ENCODE peak calls at places on chromosomes 6 and 20, in nine cellular contexts. T is tibial nerve, G is uterus, O is breast epithelium, A is esophagus muscularis mucosa, V is thyroid gland, Y is lower leg skin, I is ovary, L is A549. P is an unnamed sample.

GRCh38 chr6:129646617-129647016 is 63.4 kb downstream of the ARHGAP18 start:
- DNase-seq in T (no peak), G (no peak), O (no peak), A (no peak), V (no peak), Y (no peak), I (no peak), L (no peak), P (no peak)

GRCh38 chr6:135906542-135906941 is 55.0 kb downstream of the PDE7B start:
- DNase-seq in T (no peak), G (no peak), O (no peak), A (no peak), V (no peak), Y (no peak), I (no peak), L (no peak), P (no peak)

GRCh38 chr6:166950443-166950821 is 5.9 kb downstream of the RNASET2 start:
- DNase-seq in T (no peak), G (no peak), O (no peak), A (no peak), V (no peak), Y (peak; percentile 76), I (no peak), L (no peak), P (no peak)

GRCh38 chr6:126380072-126380583 is 40.2 kb downstream of the CENPW start:
- DNase-seq in T (no peak), G (no peak), O (no peak), A (no peak), V (no peak), Y (no peak), I (no peak), L (no peak), P (no peak)

GRCh38 chr6:23728707-23729106 is 397.3 kb upstream of the NRSN1 start:
- DNase-seq in T (no peak), G (no peak), O (no peak), A (no peak), V (no peak), Y (no peak), I (no peak), L (no peak), P (no peak)

GRCh38 chr20:1879934-1880333 is 15.3 kb upstream of the SIRPA start:
- DNase-seq in T (no peak), G (no peak), O (no peak), A (no peak), V (no peak), Y (no peak), I (no peak), L (no peak), P (no peak)

GRCh38 chr6:10824297-10824696 is 14.0 kb downstream of the MAK start:
- DNase-seq in T (no peak), G (no peak), O (no peak), A (no peak), V (no peak), Y (no peak), I (no peak), L (no peak), P (no peak)

GRCh38 chr6:121780325-121781313 is 345.2 kb downstream of the GJA1 start:
- DNase-seq in T (peak; percentile 83), G (peak; percentile 80), O (peak; percentile 60), A (peak; percentile 94), V (peak; percentile 95), Y (peak; percentile 96), I (peak; percentile 79), L (peak; percentile 43), P (no peak)

GRCh38 chr6:11258260-11259237 is 26.1 kb upstream of the NEDD9 start:
- DNase-seq in T (no peak), G (no peak), O (no peak), A (no peak), V (peak; percentile 62), Y (no peak), I (no peak), L (no peak), P (no peak)

GRCh38 chr6:38391909-38392614 is 247.7 kb downstream of the BTBD9 start:
- DNase-seq in T (no peak), G (no peak), O (no peak), A (no peak), V (no peak), Y (no peak), I (no peak), L (no peak), P (no peak)

GRCh38 chr6:151400473-151400872 is 9.1 kb upstream of the ZBTB2 start:
- DNase-seq in T (no peak), G (no peak), O (no peak), A (no peak), V (no peak), Y (no peak), I (no peak), L (no peak), P (no peak)

GRCh38 chr20:4853787-4854295 is 132.1 kb downstream of the PRND start:
- DNase-seq in T (no peak), G (no peak), O (no peak), A (no peak), V (no peak), Y (peak; percentile 75), I (no peak), L (no peak), P (no peak)

GRCh38 chr6:56528412-56528841 is 114.3 kb downstream of the DST start:
- DNase-seq in T (no peak), G (no peak), O (no peak), A (no peak), V (no peak), Y (no peak), I (no peak), L (no peak), P (peak; percentile 58)

GRCh38 chr6:2505624-2506023 is 245.1 kb downstream of the MYLK4 start:
- DNase-seq in T (no peak), G (no peak), O (no peak), A (no peak), V (no peak), Y (no peak), I (no peak), L (peak; percentile 17), P (no peak)

GRCh38 chr20:58150772-58151171 is 77.7 kb downstream of the ANKRD60 start:
- DNase-seq in T (no peak), G (no peak), O (no peak), A (no peak), V (no peak), Y (no peak), I (peak; percentile 36), L (no peak), P (no peak)

DNA sequence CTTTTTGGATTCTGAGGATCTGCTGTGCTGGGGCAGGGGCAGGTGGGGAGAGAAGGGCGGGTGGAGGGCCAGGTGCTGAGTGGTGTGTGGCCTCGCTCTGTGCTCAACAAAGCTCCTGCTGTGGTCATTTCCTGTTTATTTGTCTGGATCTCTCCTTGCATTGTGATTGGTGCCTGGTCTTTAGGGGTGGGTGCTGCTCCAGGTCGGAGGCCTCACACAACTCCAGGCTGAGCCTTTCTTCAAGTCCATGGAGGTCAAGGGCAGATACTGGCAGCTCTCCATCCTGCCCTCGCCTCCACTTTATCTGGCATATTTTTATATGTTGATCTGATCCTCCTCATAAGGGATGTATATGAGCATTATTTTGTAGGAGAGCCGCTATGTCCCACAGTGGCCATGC is 36.2 kb downstream of the HLA-F start:
- DNase-seq in T (no peak), G (no peak), O (no peak), A (no peak), V (no peak), Y (no peak), I (no peak), L (no peak), P (no peak)
- TF ChIP-seq POLR2A in T (no peak), G (no peak), O (no peak), A (no peak), V (no peak), Y (no peak), I (no peak), L (no peak), P (no peak)

GRCh38 chr20:45814314-45814713 is 1.9 kb downstream of the UBE2C start:
- DNase-seq in T (no peak), G (no peak), O (no peak), A (no peak), V (no peak), Y (no peak), I (no peak), L (no peak), P (no peak)
- TF ChIP-seq POLR2A in T (no peak), G (no peak), O (no peak), A (no peak), V (no peak), Y (no peak), I (no peak), L (no peak), P (no peak)

DNA sequence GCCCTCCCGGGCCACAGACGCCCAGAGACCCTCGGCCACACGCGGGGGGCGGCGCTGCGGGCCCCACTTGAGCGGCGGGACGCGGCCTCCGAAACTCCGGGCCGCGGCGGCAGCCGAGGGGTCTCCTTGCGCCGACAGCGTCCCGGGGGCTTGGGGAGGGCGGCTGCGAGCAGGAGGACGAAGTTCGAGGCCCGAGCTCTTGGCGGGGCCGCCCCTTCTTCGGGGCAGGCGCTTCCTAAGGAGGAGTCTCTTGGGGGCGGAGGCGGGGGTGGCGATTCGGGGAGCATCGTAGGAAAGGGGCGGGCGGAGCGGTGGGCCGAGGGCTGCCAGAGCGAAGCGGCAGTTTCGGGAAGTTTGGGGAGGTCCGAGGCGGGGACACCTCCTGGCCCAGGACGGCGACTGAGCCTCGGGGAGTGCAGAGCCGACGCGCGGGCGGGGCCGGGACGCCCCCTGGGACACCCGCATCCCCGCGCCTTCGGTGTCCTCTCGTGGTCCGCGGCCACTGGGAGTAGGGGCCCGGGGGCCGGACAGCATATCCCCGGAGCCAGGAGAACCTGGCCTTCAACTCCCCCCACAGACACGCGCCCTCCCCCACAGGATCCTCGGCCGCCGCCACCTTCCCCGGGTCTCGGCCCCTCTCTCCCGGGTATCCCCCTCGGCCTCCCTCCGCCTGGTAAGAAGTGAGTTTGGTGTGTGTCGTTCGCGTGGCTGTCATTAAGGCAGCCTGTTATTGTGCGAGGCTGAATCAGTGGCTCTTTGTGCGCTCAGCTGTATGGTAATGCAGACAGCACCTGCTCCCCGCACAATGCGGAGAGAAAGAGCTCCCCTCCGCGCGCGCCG is 613 bp upstream of the DLL1 start:
- DNase-seq in T (peak; percentile 51), G (peak; percentile 66), O (no peak), A (no peak), V (peak; percentile 34), Y (peak; percentile 96), I (peak; percentile 63), L (no peak), P (no peak)
- TF ChIP-seq POLR2A in T (no peak), G (no peak), O (peak; percentile 21), A (no peak), V (no peak), Y (no peak), I (no peak), L (no peak), P (no peak)

GRCh38 chr6:85592044-85592443 is 1.6 kb downstream of the SNX14 start:
- DNase-seq in T (no peak), G (no peak), O (no peak), A (no peak), V (no peak), Y (no peak), I (no peak), L (no peak), P (no peak)

GRCh38 chr6:85591207-85591606 is 2.5 kb downstream of the SNX14 start:
- DNase-seq in T (no peak), G (no peak), O (no peak), A (no peak), V (no peak), Y (no peak), I (no peak), L (no peak), P (no peak)

GRCh38 chr6:85594197-85594930 is 706 bp upstream of the SNX14 start:
- DNase-seq in T (no peak), G (no peak), O (no peak), A (no peak), V (peak; percentile 55), Y (no peak), I (no peak), L (no peak), P (peak; percentile 6)

GRCh38 chr6:85593438-85594196 is at the start of gene SNX14:
- DNase-seq in T (peak; percentile 93), G (peak; percentile 95), O (peak; percentile 95), A (peak; percentile 96), V (peak; percentile 97), Y (peak; percentile 99), I (peak; percentile 97), L (peak; percentile 92), P (peak; percentile 88)
- TF ChIP-seq POLR2A in T (peak; percentile 81), G (peak; percentile 89), O (no peak), A (peak; percentile 63), V (peak; percentile 37), Y (no peak), I (peak; percentile 68), L (peak; percentile 82), P (peak; percentile 94)